ENCODE peak calls at places on chromosomes 1 and 21, in five cellular contexts. One of them, this sample, is unnamed.

GRCh38 chr21:31731802-31732537 is at the start of gene SCAF4:
- DNase-seq in suprapubic skin: peak; percentile 91
- DNase-seq in SK-N-SH: peak; percentile 98
- DNase-seq in Panc1: no peak
- DNase-seq in prostate gland: peak; percentile 88
- DNase-seq in this sample: peak; percentile 91

GRCh38 chr1:204357551-204357950 is 2.2 kb downstream of the PLEKHA6 start:
- DNase-seq in suprapubic skin: no peak
- DNase-seq in SK-N-SH: peak; percentile 33
- DNase-seq in Panc1: no peak
- DNase-seq in prostate gland: no peak
- DNase-seq in this sample: peak; percentile 36

GRCh38 chr1:58964428-58964827 is 180.6 kb upstream of the JUN start:
- DNase-seq in suprapubic skin: no peak
- DNase-seq in SK-N-SH: no peak
- DNase-seq in Panc1: no peak
- DNase-seq in prostate gland: peak; percentile 60
- DNase-seq in this sample: peak; percentile 95

GRCh38 chr1:199774433-199775089 is 252.9 kb upstream of the NR5A2 start:
- DNase-seq in suprapubic skin: no peak
- DNase-seq in SK-N-SH: no peak
- DNase-seq in Panc1: no peak
- DNase-seq in prostate gland: no peak
- DNase-seq in this sample: no peak

GRCh38 chr1:39159224-39160036 is 45.1 kb upstream of the MACF1 start:
- DNase-seq in suprapubic skin: no peak
- DNase-seq in SK-N-SH: no peak
- DNase-seq in Panc1: no peak
- DNase-seq in prostate gland: peak; percentile 47
- DNase-seq in this sample: peak; percentile 52

GRCh38 chr1:54989473-54989872 is 9.0 kb downstream of the TMEM61 start:
- DNase-seq in suprapubic skin: no peak
- DNase-seq in SK-N-SH: no peak
- DNase-seq in Panc1: no peak
- DNase-seq in prostate gland: no peak
- DNase-seq in this sample: peak; percentile 57

GRCh38 chr1:44857446-44857845 is 14.4 kb upstream of the PTCH2 start:
- DNase-seq in suprapubic skin: no peak
- DNase-seq in SK-N-SH: no peak
- DNase-seq in Panc1: no peak
- DNase-seq in prostate gland: no peak
- DNase-seq in this sample: no peak

GRCh38 chr1:41510531-41511238 is 26.2 kb upstream of the EDN2 start:
- DNase-seq in suprapubic skin: no peak
- DNase-seq in SK-N-SH: no peak
- DNase-seq in Panc1: no peak
- DNase-seq in prostate gland: no peak
- DNase-seq in this sample: no peak

GRCh38 chr1:228338521-228339051 is 68.0 kb downstream of the TRIM11 start:
- DNase-seq in suprapubic skin: peak; percentile 67
- DNase-seq in SK-N-SH: no peak
- DNase-seq in Panc1: no peak
- DNase-seq in prostate gland: no peak
- DNase-seq in this sample: no peak

GRCh38 chr21:31753949-31754348 is 22.0 kb upstream of the SCAF4 start:
- DNase-seq in suprapubic skin: no peak
- DNase-seq in SK-N-SH: no peak
- DNase-seq in Panc1: no peak
- DNase-seq in prostate gland: no peak
- DNase-seq in this sample: no peak

GRCh38 chr1:234078143-234078542 is 173.7 kb downstream of the SLC35F3 start:
- DNase-seq in suprapubic skin: no peak
- DNase-seq in SK-N-SH: no peak
- DNase-seq in Panc1: no peak
- DNase-seq in prostate gland: no peak
- DNase-seq in this sample: no peak

GRCh38 chr1:205811660-205812059 is 1.3 kb downstream of the SLC41A1 start:
- DNase-seq in suprapubic skin: no peak
- DNase-seq in SK-N-SH: peak; percentile 59
- DNase-seq in Panc1: no peak
- DNase-seq in prostate gland: peak; percentile 13
- DNase-seq in this sample: peak; percentile 57

GRCh38 chr21:21813295-21813694 is 815.1 kb downstream of the NCAM2 start:
- DNase-seq in suprapubic skin: no peak
- DNase-seq in SK-N-SH: no peak
- DNase-seq in Panc1: no peak
- DNase-seq in prostate gland: no peak
- DNase-seq in this sample: no peak

GRCh38 chr21:34967509-34968289 is 81.4 kb downstream of the RUNX1 start:
- DNase-seq in suprapubic skin: no peak
- DNase-seq in SK-N-SH: no peak
- DNase-seq in Panc1: no peak
- DNase-seq in prostate gland: no peak
- DNase-seq in this sample: no peak

GRCh38 chr1:236425031-236425663 is 31.1 kb downstream of the EDARADD start:
- DNase-seq in suprapubic skin: no peak
- DNase-seq in SK-N-SH: no peak
- DNase-seq in Panc1: no peak
- DNase-seq in prostate gland: no peak
- DNase-seq in this sample: no peak

GRCh38 chr1:208747979-208748378 is 503.8 kb upstream of the PLXNA2 start:
- DNase-seq in suprapubic skin: no peak
- DNase-seq in SK-N-SH: peak; percentile 49
- DNase-seq in Panc1: no peak
- DNase-seq in prostate gland: no peak
- DNase-seq in this sample: no peak

GRCh38 chr21:43893536-43894205 is 28.6 kb downstream of the AGPAT3 start:
- DNase-seq in suprapubic skin: peak; percentile 61
- DNase-seq in SK-N-SH: no peak
- DNase-seq in Panc1: no peak
- DNase-seq in prostate gland: no peak
- DNase-seq in this sample: peak; percentile 49

GRCh38 chr1:107394301-107394700 is 253.5 kb downstream of the NTNG1 start:
- DNase-seq in suprapubic skin: no peak
- DNase-seq in SK-N-SH: no peak
- DNase-seq in Panc1: no peak
- DNase-seq in prostate gland: no peak
- DNase-seq in this sample: no peak

GRCh38 chr21:36602735-36603134 is 96.2 kb upstream of the SIM2 start:
- DNase-seq in suprapubic skin: no peak
- DNase-seq in SK-N-SH: no peak
- DNase-seq in Panc1: no peak
- DNase-seq in prostate gland: peak; percentile 41
- DNase-seq in this sample: no peak

GRCh38 chr1:228272831-228273571 is 65.2 kb downstream of the OBSCN start:
- DNase-seq in suprapubic skin: no peak
- DNase-seq in SK-N-SH: no peak
- DNase-seq in Panc1: no peak
- DNase-seq in prostate gland: no peak
- DNase-seq in this sample: no peak

GRCh38 chr1:56933161-56933560 is 32.7 kb downstream of the C8B start:
- DNase-seq in suprapubic skin: no peak
- DNase-seq in SK-N-SH: no peak
- DNase-seq in Panc1: no peak
- DNase-seq in prostate gland: no peak
- DNase-seq in this sample: no peak

GRCh38 chr1:32231843-32232432 is 9.7 kb downstream of the EIF3I start:
- DNase-seq in suprapubic skin: no peak
- DNase-seq in SK-N-SH: no peak
- DNase-seq in Panc1: no peak
- DNase-seq in prostate gland: no peak
- DNase-seq in this sample: no peak

GRCh38 chr1:7845761-7846160 is 7.1 kb downstream of the UTS2 start:
- DNase-seq in suprapubic skin: no peak
- DNase-seq in SK-N-SH: no peak
- DNase-seq in Panc1: no peak
- DNase-seq in prostate gland: no peak
- DNase-seq in this sample: no peak

GRCh38 chr1:204426035-204426436 is 14.4 kb upstream of the PPP1R15B start:
- DNase-seq in suprapubic skin: no peak
- DNase-seq in SK-N-SH: no peak
- DNase-seq in Panc1: no peak
- DNase-seq in prostate gland: no peak
- DNase-seq in this sample: peak; percentile 21

GRCh38 chr1:37031871-37032270 is 2.4 kb downstream of the GRIK3 start:
- DNase-seq in suprapubic skin: no peak
- DNase-seq in SK-N-SH: no peak
- DNase-seq in Panc1: no peak
- DNase-seq in prostate gland: no peak
- DNase-seq in this sample: no peak

GRCh38 chr1:150968491-150968890 is 6.1 kb downstream of the CERS2 start:
- DNase-seq in suprapubic skin: no peak
- DNase-seq in SK-N-SH: no peak
- DNase-seq in Panc1: no peak
- DNase-seq in prostate gland: no peak
- DNase-seq in this sample: no peak

GRCh38 chr1:54666333-54666732 is 24.7 kb downstream of the MROH7 start:
- DNase-seq in suprapubic skin: no peak
- DNase-seq in SK-N-SH: no peak
- DNase-seq in Panc1: no peak
- DNase-seq in prostate gland: no peak
- DNase-seq in this sample: no peak

GRCh38 chr1:31695327-31695726 is 8.5 kb downstream of the COL16A1 start:
- DNase-seq in suprapubic skin: no peak
- DNase-seq in SK-N-SH: no peak
- DNase-seq in Panc1: no peak
- DNase-seq in prostate gland: no peak
- DNase-seq in this sample: no peak

GRCh38 chr1:24126023-24126671 is 14.2 kb upstream of the MYOM3 start:
- DNase-seq in suprapubic skin: no peak
- DNase-seq in SK-N-SH: no peak
- DNase-seq in Panc1: no peak
- DNase-seq in prostate gland: no peak
- DNase-seq in this sample: no peak

GRCh38 chr1:55061706-55062321 is 22.5 kb downstream of the PCSK9 start:
- DNase-seq in suprapubic skin: no peak
- DNase-seq in SK-N-SH: no peak
- DNase-seq in Panc1: no peak
- DNase-seq in prostate gland: no peak
- DNase-seq in this sample: no peak

GRCh38 chr1:92298573-92299476 is at the start of the genes GLMN and RPAP2:
- DNase-seq in suprapubic skin: peak; percentile 85
- DNase-seq in SK-N-SH: peak; percentile 92
- DNase-seq in Panc1: no peak
- DNase-seq in prostate gland: peak; percentile 76
- DNase-seq in this sample: peak; percentile 80

GRCh38 chr1:228312091-228312764 is 94.4 kb downstream of the TRIM11 start:
- DNase-seq in suprapubic skin: no peak
- DNase-seq in SK-N-SH: no peak
- DNase-seq in Panc1: no peak
- DNase-seq in prostate gland: no peak
- DNase-seq in this sample: no peak

GRCh38 chr1:76501136-76501535 is 366.1 kb upstream of the ST6GALNAC5 start:
- DNase-seq in suprapubic skin: no peak
- DNase-seq in SK-N-SH: no peak
- DNase-seq in Panc1: no peak
- DNase-seq in prostate gland: no peak
- DNase-seq in this sample: no peak

GRCh38 chr1:112790920-112791722 is 76.0 kb upstream of the PPM1J start:
- DNase-seq in suprapubic skin: no peak
- DNase-seq in SK-N-SH: peak; percentile 81
- DNase-seq in Panc1: no peak
- DNase-seq in prostate gland: no peak
- DNase-seq in this sample: no peak

GRCh38 chr1:112788561-112788960 is 73.4 kb upstream of the PPM1J start:
- DNase-seq in suprapubic skin: no peak
- DNase-seq in SK-N-SH: no peak
- DNase-seq in Panc1: no peak
- DNase-seq in prostate gland: no peak
- DNase-seq in this sample: no peak

GRCh38 chr1:112794654-112795239 is 79.6 kb upstream of the PPM1J start:
- DNase-seq in suprapubic skin: no peak
- DNase-seq in SK-N-SH: no peak
- DNase-seq in Panc1: no peak
- DNase-seq in prostate gland: no peak
- DNase-seq in this sample: no peak

GRCh38 chr1:112793631-112794565 is 78.8 kb upstream of the PPM1J start:
- DNase-seq in suprapubic skin: no peak
- DNase-seq in SK-N-SH: no peak
- DNase-seq in Panc1: no peak
- DNase-seq in prostate gland: no peak
- DNase-seq in this sample: peak; percentile 32

DNA sequence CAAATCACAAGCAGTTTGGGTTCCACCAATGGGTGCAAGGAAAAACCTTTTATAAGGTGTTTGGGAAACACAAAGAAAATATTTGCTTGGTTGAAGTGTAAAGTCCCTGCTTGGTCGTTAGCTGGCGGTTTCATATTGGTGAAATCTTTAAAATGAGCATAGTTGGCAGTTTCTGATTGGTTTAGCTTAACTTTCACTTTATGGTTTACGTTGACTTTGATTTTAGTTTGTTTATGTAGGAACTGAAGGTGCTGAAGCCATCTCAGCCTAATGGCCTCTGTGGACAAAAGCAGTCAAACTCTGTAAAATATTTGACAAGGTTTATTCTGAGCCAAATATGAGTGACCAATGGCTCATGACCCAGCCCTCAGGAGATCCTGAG is 76.6 kb upstream of the PPM1J start:
- DNase-seq in suprapubic skin: no peak
- DNase-seq in SK-N-SH: no peak
- DNase-seq in Panc1: no peak
- DNase-seq in prostate gland: no peak
- DNase-seq in this sample: no peak
- H3K27ac ChIP-seq in suprapubic skin: no peak overlapping the region
- H3K27ac ChIP-seq in SK-N-SH: no peak overlapping the region
- H3K27ac ChIP-seq in Panc1: no peak overlapping the region
- H3K27ac ChIP-seq in prostate gland: no peak overlapping the region
- H3K27ac ChIP-seq in this sample: no peak overlapping the region

GRCh38 chr1:16145030-16145987 is 10.6 kb downstream of the EPHA2 start:
- DNase-seq in suprapubic skin: no peak
- DNase-seq in SK-N-SH: no peak
- DNase-seq in Panc1: peak; percentile 85
- DNase-seq in prostate gland: peak; percentile 88
- DNase-seq in this sample: peak; percentile 94
- TF ChIP-seq POLR2AphosphoS5 in suprapubic skin: peak; percentile 33
- TF ChIP-seq POLR2AphosphoS5 in SK-N-SH: no peak
- TF ChIP-seq POLR2AphosphoS5 in Panc1: peak; percentile 87
- TF ChIP-seq POLR2AphosphoS5 in prostate gland: peak; percentile 64
- TF ChIP-seq POLR2AphosphoS5 in this sample: peak; percentile 36

DNA sequence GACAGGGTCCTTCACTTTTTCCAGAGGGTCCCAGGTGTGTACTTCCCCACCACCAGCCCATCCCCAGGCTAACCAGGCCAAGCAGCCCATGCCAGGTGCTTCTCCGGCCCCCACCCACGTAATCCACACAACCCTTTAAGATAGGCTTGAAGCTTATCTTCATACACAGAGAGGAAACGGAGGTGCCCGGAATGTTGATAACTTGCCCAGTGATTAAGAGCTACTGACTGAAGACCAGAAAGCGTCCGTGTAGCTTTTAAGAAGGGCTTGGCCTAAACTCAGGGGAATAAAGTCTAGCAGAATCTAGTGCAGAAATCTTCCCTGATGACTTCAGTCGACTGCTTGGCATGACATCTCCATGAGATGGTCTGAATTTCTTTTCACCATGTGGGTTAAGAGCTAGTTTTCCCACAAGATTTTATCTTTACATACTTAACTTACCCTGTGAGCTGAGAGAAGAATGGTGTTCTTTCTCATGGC is 138.7 kb downstream of the GALNT2 start:
- DNase-seq in suprapubic skin: no peak
- DNase-seq in SK-N-SH: no peak
- DNase-seq in Panc1: no peak
- DNase-seq in prostate gland: no peak
- DNase-seq in this sample: peak; percentile 67
- H3K27ac ChIP-seq in suprapubic skin: no peak overlapping the region
- H3K27ac ChIP-seq in SK-N-SH: no peak overlapping the region
- H3K27ac ChIP-seq in Panc1: no peak overlapping the region
- H3K27ac ChIP-seq in prostate gland: no peak overlapping the region
- H3K27ac ChIP-seq in this sample: peak overlapping the region; percentile 63

GRCh38 chr1:43563779-43564616 is 33.3 kb downstream of the PTPRF start:
- DNase-seq in suprapubic skin: no peak
- DNase-seq in SK-N-SH: peak; percentile 74
- DNase-seq in Panc1: no peak
- DNase-seq in prostate gland: peak; percentile 82
- DNase-seq in this sample: no peak
- TF ChIP-seq POLR2AphosphoS5 in suprapubic skin: peak; percentile 89
- TF ChIP-seq POLR2AphosphoS5 in SK-N-SH: no peak
- TF ChIP-seq POLR2AphosphoS5 in Panc1: no peak
- TF ChIP-seq POLR2AphosphoS5 in prostate gland: peak; percentile 72
- TF ChIP-seq POLR2AphosphoS5 in this sample: no peak

This sample was measured in stomach.